ENCODE peak calls at places on chromosome 6, in eight cellular contexts. One of them, this sample, is unnamed.

GRCh38 chr6:5259428-5259827 is 1.3 kb downstream of the LYRM4 start:
- DNase-seq in cardiac fibroblast: no peak
- DNase-seq in PC-3: no peak
- DNase-seq in H7: no peak
- DNase-seq in esophagus muscularis mucosa: no peak
- DNase-seq in CD8-positive, alpha-beta T cell: no peak
- DNase-seq in MM.1S: no peak
- DNase-seq in small intestine: no peak
- DNase-seq in this sample: no peak

GRCh38 chr6:112694986-112695385 is 347.9 kb downstream of the RFPL4B start:
- DNase-seq in small intestine: no peak
- DNase-seq in cardiac fibroblast: no peak
- DNase-seq in H7: no peak
- DNase-seq in MM.1S: no peak
- DNase-seq in CD8-positive, alpha-beta T cell: no peak
- DNase-seq in PC-3: no peak
- DNase-seq in esophagus muscularis mucosa: no peak
- DNase-seq in this sample: no peak

GRCh38 chr6:167324111-167324510 is 775 bp upstream of the TTLL2 start:
- DNase-seq in esophagus muscularis mucosa: no peak
- DNase-seq in PC-3: no peak
- DNase-seq in H7: no peak
- DNase-seq in small intestine: no peak
- DNase-seq in MM.1S: no peak
- DNase-seq in cardiac fibroblast: no peak
- DNase-seq in CD8-positive, alpha-beta T cell: no peak
- DNase-seq in this sample: no peak

GRCh38 chr6:20906938-20907337 is 372.7 kb downstream of the CDKAL1 start:
- DNase-seq in esophagus muscularis mucosa: no peak
- DNase-seq in MM.1S: no peak
- DNase-seq in CD8-positive, alpha-beta T cell: no peak
- DNase-seq in cardiac fibroblast: peak
- DNase-seq in small intestine: no peak
- DNase-seq in PC-3: peak
- DNase-seq in H7: no peak
- DNase-seq in this sample: peak

GRCh38 chr6:179340-179950 is 112.8 kb upstream of the DUSP22 start:
- DNase-seq in PC-3: no peak
- DNase-seq in MM.1S: no peak
- DNase-seq in H7: no peak
- DNase-seq in small intestine: no peak
- DNase-seq in cardiac fibroblast: no peak
- DNase-seq in CD8-positive, alpha-beta T cell: no peak
- DNase-seq in esophagus muscularis mucosa: no peak
- DNase-seq in this sample: no peak

GRCh38 chr6:132684998-132685397 is 26.0 kb upstream of the TAAR1 start:
- DNase-seq in PC-3: no peak
- DNase-seq in H7: no peak
- DNase-seq in esophagus muscularis mucosa: no peak
- DNase-seq in MM.1S: no peak
- DNase-seq in cardiac fibroblast: no peak
- DNase-seq in CD8-positive, alpha-beta T cell: no peak
- DNase-seq in small intestine: no peak
- DNase-seq in this sample: no peak

GRCh38 chr6:16999486-17000436 is 102.1 kb upstream of the STMND1 start:
- DNase-seq in CD8-positive, alpha-beta T cell: no peak
- DNase-seq in esophagus muscularis mucosa: no peak
- DNase-seq in small intestine: no peak
- DNase-seq in cardiac fibroblast: peak
- DNase-seq in PC-3: peak
- DNase-seq in H7: no peak
- DNase-seq in MM.1S: no peak
- DNase-seq in this sample: peak

GRCh38 chr6:42075159-42075838 is 25.0 kb downstream of the TAF8 start:
- DNase-seq in small intestine: peak
- DNase-seq in PC-3: peak
- DNase-seq in cardiac fibroblast: peak
- DNase-seq in H7: peak
- DNase-seq in MM.1S: peak
- DNase-seq in CD8-positive, alpha-beta T cell: peak
- DNase-seq in esophagus muscularis mucosa: no peak
- DNase-seq in this sample: no peak

GRCh38 chr6:126300735-126301134 is 39.2 kb upstream of the CENPW start:
- DNase-seq in small intestine: no peak
- DNase-seq in H7: no peak
- DNase-seq in MM.1S: peak
- DNase-seq in PC-3: no peak
- DNase-seq in CD8-positive, alpha-beta T cell: no peak
- DNase-seq in esophagus muscularis mucosa: no peak
- DNase-seq in cardiac fibroblast: no peak
- DNase-seq in this sample: no peak

GRCh38 chr6:68634503-68635411 is at the start of gene ADGRB3:
- DNase-seq in PC-3: peak
- DNase-seq in CD8-positive, alpha-beta T cell: no peak
- DNase-seq in H7: peak
- DNase-seq in cardiac fibroblast: peak
- DNase-seq in esophagus muscularis mucosa: peak
- DNase-seq in MM.1S: peak
- DNase-seq in small intestine: peak
- DNase-seq in this sample: peak

GRCh38 chr6:68636710-68637470 is 1.8 kb downstream of the ADGRB3 start:
- DNase-seq in cardiac fibroblast: no peak
- DNase-seq in H7: no peak
- DNase-seq in small intestine: no peak
- DNase-seq in MM.1S: no peak
- DNase-seq in esophagus muscularis mucosa: no peak
- DNase-seq in PC-3: no peak
- DNase-seq in CD8-positive, alpha-beta T cell: no peak
- DNase-seq in this sample: no peak

GRCh38 chr6:68635412-68635705 is 277 bp downstream of the ADGRB3 start:
- DNase-seq in CD8-positive, alpha-beta T cell: no peak
- DNase-seq in MM.1S: no peak
- DNase-seq in esophagus muscularis mucosa: no peak
- DNase-seq in cardiac fibroblast: no peak
- DNase-seq in PC-3: no peak
- DNase-seq in small intestine: no peak
- DNase-seq in H7: no peak
- DNase-seq in this sample: no peak

GRCh38 chr6:68637782-68638181 is 2.7 kb downstream of the ADGRB3 start:
- DNase-seq in cardiac fibroblast: no peak
- DNase-seq in esophagus muscularis mucosa: no peak
- DNase-seq in CD8-positive, alpha-beta T cell: no peak
- DNase-seq in small intestine: no peak
- DNase-seq in PC-3: no peak
- DNase-seq in H7: no peak
- DNase-seq in MM.1S: no peak
- DNase-seq in this sample: no peak

GRCh38 chr6:68635706-68636513 is 828 bp downstream of the ADGRB3 start:
- DNase-seq in cardiac fibroblast: peak
- DNase-seq in H7: no peak
- DNase-seq in PC-3: no peak
- DNase-seq in MM.1S: peak
- DNase-seq in esophagus muscularis mucosa: no peak
- DNase-seq in small intestine: no peak
- DNase-seq in CD8-positive, alpha-beta T cell: no peak
- DNase-seq in this sample: no peak
- H3K4me3 ChIP-seq in cardiac fibroblast: peak
- H3K4me3 ChIP-seq in H7: peak
- H3K4me3 ChIP-seq in PC-3: peak
- H3K4me3 ChIP-seq in MM.1S: peak
- H3K4me3 ChIP-seq in esophagus muscularis mucosa: peak
- H3K4me3 ChIP-seq in small intestine: no peak
- H3K4me3 ChIP-seq in CD8-positive, alpha-beta T cell: peak
- H3K4me3 ChIP-seq in this sample: peak

GRCh38 chr6:52513896-52514295 is 63.0 kb downstream of the TRAM2 start:
- DNase-seq in small intestine: no peak
- DNase-seq in H7: no peak
- DNase-seq in PC-3: no peak
- DNase-seq in esophagus muscularis mucosa: no peak
- DNase-seq in CD8-positive, alpha-beta T cell: no peak
- DNase-seq in MM.1S: no peak
- DNase-seq in cardiac fibroblast: no peak
- DNase-seq in this sample: no peak

GRCh38 chr6:52514514-52514913 is 62.3 kb downstream of the TRAM2 start:
- DNase-seq in cardiac fibroblast: peak
- DNase-seq in small intestine: no peak
- DNase-seq in H7: no peak
- DNase-seq in MM.1S: no peak
- DNase-seq in esophagus muscularis mucosa: no peak
- DNase-seq in CD8-positive, alpha-beta T cell: no peak
- DNase-seq in PC-3: no peak
- DNase-seq in this sample: peak

GRCh38 chr6:52516269-52516668 is 60.6 kb downstream of the TRAM2 start:
- DNase-seq in H7: no peak
- DNase-seq in cardiac fibroblast: no peak
- DNase-seq in CD8-positive, alpha-beta T cell: no peak
- DNase-seq in PC-3: no peak
- DNase-seq in small intestine: no peak
- DNase-seq in MM.1S: no peak
- DNase-seq in esophagus muscularis mucosa: no peak
- DNase-seq in this sample: no peak

GRCh38 chr6:52516943-52517342 is 59.9 kb downstream of the TRAM2 start:
- DNase-seq in H7: no peak
- DNase-seq in MM.1S: no peak
- DNase-seq in small intestine: no peak
- DNase-seq in cardiac fibroblast: no peak
- DNase-seq in PC-3: no peak
- DNase-seq in CD8-positive, alpha-beta T cell: no peak
- DNase-seq in esophagus muscularis mucosa: no peak
- DNase-seq in this sample: no peak

GRCh38 chr6:52515219-52515960 is 61.5 kb downstream of the TRAM2 start:
- DNase-seq in PC-3: no peak
- DNase-seq in cardiac fibroblast: no peak
- DNase-seq in esophagus muscularis mucosa: no peak
- DNase-seq in small intestine: no peak
- DNase-seq in CD8-positive, alpha-beta T cell: no peak
- DNase-seq in MM.1S: no peak
- DNase-seq in H7: no peak
- DNase-seq in this sample: no peak
- H3K4me3 ChIP-seq in PC-3: no peak
- H3K4me3 ChIP-seq in cardiac fibroblast: no peak
- H3K4me3 ChIP-seq in esophagus muscularis mucosa: no peak
- H3K4me3 ChIP-seq in small intestine: no peak
- H3K4me3 ChIP-seq in CD8-positive, alpha-beta T cell: no peak
- H3K4me3 ChIP-seq in MM.1S: no peak
- H3K4me3 ChIP-seq in H7: no peak
- H3K4me3 ChIP-seq in this sample: no peak

DNA sequence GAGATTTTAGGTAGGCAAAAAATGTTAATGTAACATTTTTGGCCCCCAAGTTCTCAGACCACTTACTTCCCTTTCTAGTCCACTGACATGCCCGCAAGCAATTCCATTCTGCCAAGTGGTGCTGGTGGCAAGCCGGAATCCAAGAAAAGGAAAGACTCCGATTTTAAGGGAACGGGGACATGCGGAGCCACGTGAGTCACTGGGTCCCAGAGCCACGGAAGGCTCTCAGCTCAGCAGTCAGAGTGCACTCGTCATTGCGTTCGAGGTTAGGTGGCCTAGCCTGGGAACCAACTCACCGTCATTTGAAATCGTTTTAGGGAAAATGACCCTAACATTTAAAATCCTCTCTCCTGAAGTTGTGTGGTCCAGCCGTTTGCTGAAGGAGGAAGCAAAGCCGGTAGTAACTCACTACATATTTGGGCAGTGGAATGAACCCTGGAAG is 711 bp upstream of the SIRT5 start:
- DNase-seq in cardiac fibroblast: peak
- DNase-seq in MM.1S: no peak
- DNase-seq in PC-3: peak
- DNase-seq in esophagus muscularis mucosa: no peak
- DNase-seq in CD8-positive, alpha-beta T cell: no peak
- DNase-seq in H7: peak
- DNase-seq in small intestine: peak
- DNase-seq in this sample: no peak
- H3K4me3 ChIP-seq in cardiac fibroblast: peak
- H3K4me3 ChIP-seq in MM.1S: peak
- H3K4me3 ChIP-seq in PC-3: peak
- H3K4me3 ChIP-seq in esophagus muscularis mucosa: peak
- H3K4me3 ChIP-seq in CD8-positive, alpha-beta T cell: peak
- H3K4me3 ChIP-seq in H7: peak
- H3K4me3 ChIP-seq in small intestine: peak
- H3K4me3 ChIP-seq in this sample: peak

GRCh38 chr6:48962041-48962440 is 501.0 kb downstream of the MMUT start:
- DNase-seq in esophagus muscularis mucosa: no peak
- DNase-seq in PC-3: no peak
- DNase-seq in H7: no peak
- DNase-seq in small intestine: no peak
- DNase-seq in CD8-positive, alpha-beta T cell: no peak
- DNase-seq in cardiac fibroblast: no peak
- DNase-seq in MM.1S: no peak
- DNase-seq in this sample: no peak
- H3K4me3 ChIP-seq in esophagus muscularis mucosa: no peak
- H3K4me3 ChIP-seq in PC-3: no peak
- H3K4me3 ChIP-seq in H7: no peak
- H3K4me3 ChIP-seq in small intestine: no peak
- H3K4me3 ChIP-seq in CD8-positive, alpha-beta T cell: no peak
- H3K4me3 ChIP-seq in cardiac fibroblast: no peak
- H3K4me3 ChIP-seq in MM.1S: no peak
- H3K4me3 ChIP-seq in this sample: no peak

DNA sequence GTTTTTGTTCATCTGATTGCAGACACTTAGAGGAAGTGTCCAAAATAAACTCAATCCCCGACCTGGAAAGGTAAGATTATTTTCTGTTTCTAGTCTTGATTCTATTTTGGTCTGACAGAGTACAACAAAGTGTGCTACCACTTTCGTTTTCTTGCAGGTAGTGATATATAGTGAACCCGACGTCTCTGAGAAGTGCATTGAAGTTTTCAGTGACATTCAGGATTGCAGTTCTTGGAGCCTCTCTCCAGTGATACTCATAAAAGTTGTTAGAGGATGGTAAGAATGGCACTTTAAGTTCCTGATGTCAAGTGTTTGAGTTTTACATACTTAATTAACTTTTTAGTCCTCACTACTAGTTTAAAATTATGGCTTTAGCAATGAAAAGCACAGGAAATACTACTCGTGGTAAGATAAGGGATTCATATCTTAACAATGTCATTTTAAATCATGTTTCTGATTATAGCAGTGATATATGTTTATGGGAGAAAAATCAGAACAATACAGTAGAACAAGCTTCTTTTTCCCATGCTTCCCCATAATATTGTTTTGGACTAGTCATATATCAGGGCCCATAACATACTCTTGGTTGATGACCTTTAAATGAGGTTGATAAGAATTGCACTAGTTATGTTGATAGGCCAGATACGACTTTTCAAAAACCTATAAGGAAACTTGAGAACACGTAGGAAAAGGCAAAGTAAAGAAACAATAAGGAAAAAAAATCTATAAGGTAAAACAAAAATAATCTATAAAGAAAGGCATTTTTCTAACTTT is 104.0 kb downstream of the RTN4IP1 start:
- DNase-seq in PC-3: peak
- DNase-seq in small intestine: peak
- DNase-seq in H7: no peak
- DNase-seq in MM.1S: peak
- DNase-seq in esophagus muscularis mucosa: no peak
- DNase-seq in CD8-positive, alpha-beta T cell: no peak
- DNase-seq in cardiac fibroblast: no peak
- DNase-seq in this sample: no peak
- H3K4me3 ChIP-seq in PC-3: peak
- H3K4me3 ChIP-seq in small intestine: no peak
- H3K4me3 ChIP-seq in H7: no peak
- H3K4me3 ChIP-seq in MM.1S: peak
- H3K4me3 ChIP-seq in esophagus muscularis mucosa: peak
- H3K4me3 ChIP-seq in CD8-positive, alpha-beta T cell: peak
- H3K4me3 ChIP-seq in cardiac fibroblast: no peak
- H3K4me3 ChIP-seq in this sample: no peak